ENCODE peak calls at places on chromosomes 1 and 21, in four cellular contexts. R is fibroblast of villous mesenchyme; Y is stimulated activated CD4-positive, alpha-beta T cell treated with anti-CD3 and anti-CD28 coated beads, Interleukin-1b, Interleukin-23, amount 100 ng/mL, for 48 hours; X is H4. D is an unnamed sample.

GRCh38 chr1:246640747-246641146 is 74.5 kb downstream of the CNST start:
- DNase-seq in Y (no peak), X (no peak), R (no peak), D (no peak)

GRCh38 chr1:149942207-149942606 is 5.5 kb upstream of the MTMR11 start:
- DNase-seq in X (no peak), Y (no peak), R (peak; percentile 58), D (no peak)

GRCh38 chr1:237179511-237179910 is 137.5 kb downstream of the RYR2 start:
- DNase-seq in X (no peak), Y (no peak), R (no peak), D (no peak)

GRCh38 chr1:9440261-9440660 is 99.0 kb upstream of the SLC25A33 start:
- DNase-seq in R (no peak), Y (no peak), X (no peak), D (no peak)

GRCh38 chr1:35287807-35288640 is 19.5 kb downstream of the ZMYM4 start:
- DNase-seq in R (peak; percentile 55), X (no peak), Y (no peak), D (peak; percentile 65)

GRCh38 chr21:34333150-34333739 is 30.6 kb upstream of the KCNE2 start:
- DNase-seq in X (peak; percentile 74), R (no peak), Y (no peak), D (peak; percentile 89)

GRCh38 chr1:159077657-159077961 is 1.0 kb upstream of the AIM2 start:
- DNase-seq in X (no peak), Y (no peak), R (no peak), D (no peak)

GRCh38 chr1:39898648-39899603 is 2.8 kb downstream of the MYCL start:
- DNase-seq in X (no peak), Y (no peak), R (peak; percentile 65), D (peak; percentile 46)

GRCh38 chr1:214552174-214552608 is 789 bp upstream of the PTPN14 start:
- DNase-seq in Y (no peak), R (peak; percentile 78), X (peak; percentile 84), D (peak; percentile 84)

GRCh38 chr1:42422672-42423236 is 33.1 kb downstream of the ZMYND12 start:
- DNase-seq in Y (no peak), R (no peak), X (no peak), D (no peak)

GRCh38 chr1:180244840-180245239 is 14.8 kb downstream of the LHX4 start:
- DNase-seq in X (no peak), Y (no peak), R (no peak), D (no peak)

GRCh38 chr21:43193651-43194302 is 25.0 kb downstream of the CRYAA start:
- DNase-seq in Y (peak; percentile 6), X (no peak), R (peak; percentile 55), D (no peak)

GRCh38 chr1:168396508-168396907 is 115.8 kb downstream of the TBX19 start:
- DNase-seq in X (peak; percentile 19), Y (no peak), R (peak; percentile 21), D (no peak)

GRCh38 chr21:25568230-25568629 is 39.1 kb downstream of the MRPL39 start:
- DNase-seq in R (peak; percentile 70), X (no peak), Y (peak; percentile 34), D (peak; percentile 11)

GRCh38 chr1:68438310-68438709 is 11.4 kb downstream of the RPE65 start:
- DNase-seq in R (no peak), Y (no peak), X (no peak), D (no peak)

GRCh38 chr21:9758888-9759287 is 762.5 kb upstream of the TPTE start:
- DNase-seq in Y (no peak), R (no peak), X (no peak), D (no peak)

GRCh38 chr1:1085911-1086841 is 12.1 kb upstream of the RNF223 start:
- DNase-seq in X (no peak), Y (no peak), R (no peak), D (no peak)

GRCh38 chr1:177020861-177021589 is 143.5 kb downstream of the ASTN1 start:
- DNase-seq in X (no peak), Y (no peak), R (no peak), D (no peak)

GRCh38 chr1:29121516-29121937 is 2.2 kb downstream of the TMEM200B start:
- DNase-seq in X (no peak), Y (peak; percentile 5), R (no peak), D (no peak)

GRCh38 chr1:226549937-226550670 is 1.5 kb downstream of the STUM start:
- DNase-seq in Y (peak; percentile 3), R (no peak), X (no peak), D (no peak)

GRCh38 chr1:230728710-230729392 is 14.9 kb upstream of the AGT start:
- DNase-seq in X (no peak), Y (no peak), R (no peak), D (no peak)

GRCh38 chr1:47534040-47534328 is 96.1 kb downstream of the FOXD2 start:
- DNase-seq in X (no peak), Y (no peak), R (no peak), D (no peak)

GRCh38 chr1:119316870-119317416 is 51.6 kb upstream of the HAO2 start:
- DNase-seq in X (no peak), Y (no peak), R (no peak), D (no peak)

GRCh38 chr1:94103608-94104007 is 17.3 kb downstream of the ABCA4 start:
- DNase-seq in X (no peak), R (no peak), Y (no peak), D (no peak)

GRCh38 chr1:31478167-31478566 is 65.2 kb downstream of the SERINC2 start:
- DNase-seq in X (no peak), Y (no peak), R (no peak), D (no peak)

GRCh38 chr1:152673016-152673415 is 2.1 kb upstream of the LCE2C start:
- DNase-seq in Y (no peak), R (no peak), X (no peak), D (no peak)

GRCh38 chr1:2890221-2890850 is 88.8 kb upstream of the TTC34 start:
- DNase-seq in Y (no peak), R (no peak), X (no peak), D (no peak)

GRCh38 chr1:117685936-117686806 is 80.3 kb downstream of the TENT5C start:
- DNase-seq in Y (no peak), R (no peak), X (no peak), D (no peak)

GRCh38 chr1:1062364-1063163 is 11.5 kb downstream of the RNF223 start:
- DNase-seq in R (peak; percentile 22), Y (no peak), X (no peak), D (no peak)

GRCh38 chr1:90841477-90841876 is 124.4 kb upstream of the BARHL2 start:
- DNase-seq in X (no peak), Y (no peak), R (no peak), D (no peak)

D was measured in SJSA1.